ENCODE peak calls at places on chromosomes 12 and 14, in nine cellular contexts. G is M059J, L is Right ventricle myocardium inferior, E is right lobe of liver, V is AG08395, R is Kasumi-1, Y is NCI-H460, W is astrocyte, P is CD14-positive monocyte. Z is an unnamed sample.

GRCh38 chr12:19298837-19299605 is 140.3 kb upstream of the AEBP2 start:
- DNase-seq in G (peak; percentile 78), L (no peak), E (no peak), V (no peak), R (no peak), Y (no peak), W (peak; percentile 59), P (no peak), Z (peak; percentile 31)

GRCh38 chr12:94805749-94806148 is 155.4 kb upstream of the TMCC3 start:
- DNase-seq in G (peak; percentile 11), L (no peak), E (no peak), V (peak; percentile 29), R (no peak), Y (peak; percentile 7), W (peak; percentile 60), P (no peak), Z (peak; percentile 94)

GRCh38 chr12:52156757-52157565 is 34.9 kb downstream of the KRT80 start:
- DNase-seq in G (peak; percentile 61), L (peak; percentile 82), E (peak; percentile 78), V (peak; percentile 73), R (peak; percentile 19), Y (peak; percentile 81), W (no peak), P (peak; percentile 78), Z (peak; percentile 32)

GRCh38 chr12:107522692-107523477 is 162.7 kb upstream of the PWP1 start:
- DNase-seq in G (peak; percentile 6), L (no peak), E (no peak), V (no peak), R (no peak), Y (no peak), W (no peak), P (no peak), Z (no peak)

GRCh38 chr14:56309198-56309597 is 191.0 kb downstream of the PELI2 start:
- DNase-seq in G (no peak), L (no peak), E (no peak), V (no peak), R (no peak), Y (no peak), W (no peak), P (no peak), Z (no peak)

GRCh38 chr12:71492604-71493003 is 53.0 kb downstream of the LGR5 start:
- DNase-seq in G (no peak), L (no peak), E (no peak), V (no peak), R (no peak), Y (no peak), W (no peak), P (no peak), Z (no peak)

GRCh38 chr14:45891417-45892080 is 638.5 kb upstream of the MIS18BP1 start:
- DNase-seq in G (peak; percentile 12), L (no peak), E (no peak), V (no peak), R (no peak), Y (no peak), W (no peak), P (no peak), Z (no peak)

GRCh38 chr12:51942501-51943000 is 8.9 kb upstream of the ACVR1B start:
- DNase-seq in G (no peak), L (no peak), E (peak; percentile 24), V (no peak), R (no peak), Y (no peak), W (no peak), P (no peak), Z (no peak)

GRCh38 chr12:1594295-1595025 is at the start of gene FBXL14:
- DNase-seq in G (peak; percentile 81), L (peak; percentile 96), E (peak; percentile 93), V (peak; percentile 69), R (peak; percentile 42), Y (peak; percentile 78), W (peak; percentile 76), P (peak; percentile 79), Z (peak; percentile 86)

GRCh38 chr14:76918176-76918750 is 92.1 kb downstream of the LRRC74A start:
- DNase-seq in G (peak; percentile 91), L (peak; percentile 87), E (peak; percentile 58), V (peak; percentile 76), R (peak; percentile 62), Y (no peak), W (peak; percentile 95), P (peak; percentile 82), Z (peak; percentile 77)

GRCh38 chr12:116610971-116611541 is 51.9 kb downstream of the MAP1LC3B2 start:
- DNase-seq in G (no peak), L (no peak), E (no peak), V (no peak), R (no peak), Y (no peak), W (no peak), P (peak; percentile 68), Z (no peak)

Z was measured in amniotic epithelial cell.